ENCODE peak calls at places on chromosomes 13 and 19, in four cellular contexts. E is PC-3, P is astrocyte, V is hepatocyte. H is an unnamed sample. For H4K20me1, the result is how much of the 10 kb centered on the place peaks cover.

GRCh38 chr13:48233886-48234488 is 981 bp downstream of the ITM2B start:
- DNase-seq in E (peak), P (peak), V (peak), H (peak)

GRCh38 chr19:10259162-10259905 is 7.3 kb downstream of the MRPL4 start:
- DNase-seq in V (peak), E (peak), P (peak), H (peak)

GRCh38 chr19:46994141-46994686 is 25.4 kb upstream of the NPAS1 start:
- DNase-seq in V (no peak), P (no peak), E (no peak), H (no peak)

GRCh38 chr13:40963927-40964326 is 55.2 kb downstream of the ELF1 start:
- DNase-seq in P (peak), E (peak), V (peak), H (no peak)

GRCh38 chr19:45153339-45154063 is 7.3 kb downstream of the NKPD1 start:
- DNase-seq in E (no peak), P (peak), V (peak), H (peak)

GRCh38 chr19:17606786-17607185 is 51.3 kb downstream of the COLGALT1 start:
- DNase-seq in P (no peak), V (no peak), E (no peak), H (peak)

GRCh38 chr19:16268676-16269319 is 55.8 kb upstream of the KLF2 start:
- DNase-seq in P (no peak), E (no peak), V (no peak), H (no peak)

GRCh38 chr19:43605875-43606568 is 5.9 kb upstream of the SRRM5 start:
- DNase-seq in P (no peak), E (no peak), V (no peak), H (no peak)

GRCh38 chr19:45512881-45513483 is 5.7 kb downstream of the VASP start:
- DNase-seq in P (no peak), E (no peak), V (no peak), H (no peak)

GRCh38 chr19:48341006-48341405 is 15.7 kb downstream of the EMP3 start:
- DNase-seq in E (peak), V (no peak), P (peak), H (no peak)

GRCh38 chr13:106594986-106595385 is 27.0 kb upstream of the ARGLU1 start:
- DNase-seq in V (no peak), E (no peak), P (no peak), H (no peak)

GRCh38 chr13:106595623-106596022 is 27.7 kb upstream of the ARGLU1 start:
- DNase-seq in P (no peak), V (no peak), E (no peak), H (no peak)

GRCh38 chr13:106597759-106598395 is 29.9 kb upstream of the ARGLU1 start:
- DNase-seq in E (no peak), V (no peak), P (no peak), H (no peak)

GRCh38 chr13:106597190-106597589 is 29.3 kb upstream of the ARGLU1 start:
- DNase-seq in V (no peak), P (no peak), E (no peak), H (no peak)

GRCh38 chr13:106596287-106596937 is 28.5 kb upstream of the ARGLU1 start:
- DNase-seq in E (no peak), V (no peak), P (no peak), H (no peak)
- H3K4me3 ChIP-seq in E (no peak), V (no peak), P (no peak), H (no peak)

GRCh38 chr19:1553415-1553814 is 14.7 kb downstream of the MEX3D start:
- DNase-seq in E (no peak), V (no peak), P (no peak), H (no peak)
- H4K20me1 ChIP-seq in E (under half), V (under half), P (under half), H (under half)

GRCh38 chr13:43573787-43574562 is 212.8 kb downstream of the ENOX1 start:
- DNase-seq in E (no peak), V (no peak), P (peak), H (no peak)
- H3K4me3 ChIP-seq in E (peak), V (no peak), P (no peak), H (no peak)

GRCh38 chr19:5926641-5927438 is 12.8 kb downstream of the CAPS start:
- DNase-seq in P (no peak), E (no peak), V (peak), H (no peak)
- H4K20me1 ChIP-seq in P (under half), E (under half), V (under half), H (under half)

DNA sequence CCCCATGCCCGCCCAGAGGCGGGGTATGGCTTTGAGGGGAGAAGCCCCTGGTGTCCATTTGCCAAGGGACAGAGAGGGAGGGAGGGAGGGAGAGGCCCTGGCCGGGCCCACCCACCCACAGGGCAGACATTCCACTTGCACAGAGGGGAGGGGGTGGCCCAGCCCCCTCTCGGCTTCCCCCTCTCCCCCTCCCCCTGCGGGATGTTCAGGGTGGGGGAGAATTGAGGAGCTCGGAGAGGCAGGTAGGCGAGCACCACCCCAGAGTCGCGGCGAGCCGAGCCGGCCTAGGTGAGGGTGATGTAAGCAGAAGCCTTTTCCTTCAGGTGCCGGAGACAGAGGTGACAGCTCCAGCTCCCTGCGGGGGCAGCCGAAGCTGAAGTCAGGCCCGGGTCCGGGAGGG is 12.2 kb downstream of the DPF1 start:
- DNase-seq in V (no peak), P (no peak), E (no peak), H (peak)
- H3K4me3 ChIP-seq in V (no peak), P (no peak), E (no peak), H (peak)

DNA sequence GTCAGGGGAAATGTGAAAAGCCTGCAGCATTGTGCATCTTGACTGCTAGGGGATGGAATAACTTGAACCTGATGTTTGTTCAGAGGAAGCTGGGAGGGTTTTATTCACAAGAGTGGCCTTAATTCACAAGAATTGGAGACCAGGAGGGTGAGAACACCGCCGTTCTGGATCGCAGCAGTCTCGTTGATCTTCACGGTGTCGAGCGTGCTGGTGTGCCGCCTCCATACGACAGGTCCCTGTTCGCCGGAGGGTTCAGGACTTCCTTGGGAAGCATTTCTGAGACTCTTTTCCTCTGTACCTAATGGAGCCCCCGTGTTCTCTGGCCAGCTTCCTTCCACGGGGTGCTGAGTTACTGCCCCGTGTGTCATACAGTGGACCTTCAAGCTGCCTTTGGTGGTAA is 66.9 kb downstream of the ARHGEF7 start:
- DNase-seq in V (no peak), E (no peak), P (no peak), H (no peak)
- H4K20me1 ChIP-seq in V (half or more), E (under half), P (half or more), H (half or more)

GRCh38 chr13:106529415-106530208 is 5.8 kb downstream of the EFNB2 start:
- DNase-seq in V (no peak), E (no peak), P (no peak), H (no peak)
- H3K4me3 ChIP-seq in V (no peak), E (peak), P (no peak), H (peak)

GRCh38 chr19:1839658-1840540 is 8.4 kb downstream of the REXO1 start:
- DNase-seq in V (no peak), P (no peak), E (no peak), H (no peak)
- H4K20me1 ChIP-seq in V (half or more), P (half or more), E (under half), H (under half)

GRCh38 chr19:919157-920050 is 2.3 kb downstream of the KISS1R start:
- DNase-seq in V (peak), E (peak), P (no peak), H (peak)
- H3K4me3 ChIP-seq in V (no peak), E (peak), P (no peak), H (peak)

DNA sequence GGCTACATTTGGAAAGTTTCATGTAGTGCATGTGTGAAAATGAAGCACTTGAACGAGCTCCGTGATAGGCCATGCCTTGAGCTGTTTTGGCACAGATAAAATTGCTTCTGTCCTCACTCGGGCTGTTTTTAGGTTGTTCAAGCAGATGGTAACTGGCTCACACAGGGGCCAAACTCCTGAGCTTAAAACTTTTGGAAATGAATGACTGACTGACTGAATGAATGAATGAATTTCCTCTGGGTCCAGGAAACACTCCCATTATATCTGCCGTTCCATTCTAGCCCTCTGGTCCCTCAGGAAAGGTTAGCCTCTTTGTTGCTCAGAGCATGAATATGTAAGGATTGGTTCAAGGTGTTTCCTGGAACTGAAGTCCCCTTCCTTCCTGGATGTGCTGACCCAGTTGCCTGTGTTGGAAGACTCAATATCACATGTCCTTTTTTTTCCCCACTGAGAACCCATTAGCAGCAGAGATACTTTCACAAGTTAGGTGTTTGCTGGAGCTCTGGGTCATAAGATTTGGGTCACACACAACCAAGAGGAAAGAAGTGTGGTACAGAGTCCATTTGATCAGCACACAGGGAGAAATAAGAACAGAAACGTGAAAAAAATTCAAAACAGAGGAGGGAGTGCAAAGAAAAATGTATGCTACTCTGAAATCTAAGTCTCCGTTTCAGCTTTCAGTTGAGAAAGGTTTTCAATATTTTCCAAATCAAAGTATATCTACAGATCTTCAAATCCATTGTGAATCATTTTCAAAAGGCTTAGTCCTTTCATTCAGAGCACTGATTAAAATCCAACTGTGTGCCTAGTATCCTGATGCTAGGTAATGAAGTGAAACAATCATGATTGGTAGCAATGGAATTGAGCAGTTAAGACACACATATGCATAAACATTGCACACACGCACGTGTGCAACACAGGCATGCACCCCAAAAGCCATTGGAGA is 18.9 kb downstream of the MBNL2 start:
- DNase-seq in P (no peak), V (no peak), E (no peak), H (no peak)
- H4K20me1 ChIP-seq in P (half or more), V (under half), E (under half), H (under half)